ENCODE peak calls at places on chromosomes 4 and X, in five cellular contexts. J is A549, P is OCI-LY7, N is GM23248, F is SK-N-SH. U is an unnamed sample. For H3K4me1, the result is how much of the 10 kb centered on the place peaks cover.

GRCh38 chrX:119391279-119391678 is 7.9 kb upstream of the SLC25A43 start:
- DNase-seq in P (peak), J (peak), N (peak), F (peak), U (peak)

GRCh38 chr4:89640620-89641366 is 196.2 kb downstream of the SNCA start:
- DNase-seq in N (peak), J (peak), P (no peak), F (peak), U (peak)

GRCh38 chrX:119646515-119646914 is 40.3 kb upstream of the NKRF start:
- DNase-seq in F (no peak), J (no peak), N (no peak), P (no peak), U (no peak)

GRCh38 chr4:107709916-107710315 is 10.1 kb downstream of the PAPSS1 start:
- DNase-seq in N (peak), P (no peak), J (no peak), F (no peak), U (no peak)

GRCh38 chr4:624705-625590 is at the start of gene PDE6B:
- DNase-seq in P (no peak), J (no peak), N (no peak), F (no peak), U (peak)

GRCh38 chr4:121953860-121954259 is 2.0 kb upstream of the TRPC3 start:
- DNase-seq in J (no peak), F (no peak), P (no peak), N (no peak), U (no peak)

GRCh38 chr4:172055498-172055897 is 242.3 kb downstream of the GALNTL6 start:
- DNase-seq in J (no peak), N (no peak), F (no peak), P (no peak), U (no peak)

GRCh38 chrX:55738969-55739368 is 21.4 kb downstream of the RRAGB start:
- DNase-seq in P (no peak), J (no peak), N (no peak), F (no peak), U (no peak)

GRCh38 chr4:102730968-102731533 is 29.7 kb downstream of the MANBA start:
- DNase-seq in N (no peak), P (no peak), J (no peak), F (no peak), U (peak)

GRCh38 chr4:110418641-110419040 is 57.3 kb upstream of the ENPEP start:
- DNase-seq in F (no peak), J (no peak), P (no peak), N (no peak), U (peak)

GRCh38 chr4:80215449-80216052 is 18.2 kb downstream of the PRDM8 start:
- DNase-seq in P (peak), J (no peak), N (peak), F (no peak), U (peak)

GRCh38 chrX:55008571-55009358 is 8.6 kb downstream of the APEX2 start:
- DNase-seq in P (no peak), J (no peak), F (no peak), N (peak), U (no peak)

GRCh38 chr4:128371004-128371777 is 83.6 kb upstream of the PGRMC2 start:
- DNase-seq in F (no peak), P (no peak), N (peak), J (no peak), U (no peak)

GRCh38 chr4:138398297-138398696 is 156.1 kb upstream of the SLC7A11 start:
- DNase-seq in N (no peak), F (no peak), P (no peak), J (no peak), U (peak)

GRCh38 chrX:30533261-30533660 is 44.3 kb downstream of the TASL start:
- DNase-seq in N (peak), F (no peak), J (no peak), P (no peak), U (no peak)

GRCh38 chr4:104286867-104287266 is 207.8 kb downstream of the CXXC4 start:
- DNase-seq in J (no peak), P (no peak), N (no peak), F (no peak), U (no peak)

GRCh38 chr4:23484689-23485088 is 405.2 kb downstream of the PPARGC1A start:
- DNase-seq in P (no peak), F (no peak), N (no peak), J (no peak), U (no peak)

GRCh38 chrX:11474021-11474420 is 180.8 kb downstream of the AMELX start:
- DNase-seq in P (no peak), J (no peak), F (no peak), N (no peak), U (no peak)

GRCh38 chrX:16458208-16458607 is 191.8 kb upstream of the S100G start:
- DNase-seq in P (no peak), F (no peak), J (no peak), N (no peak), U (no peak)

GRCh38 chrX:134671207-134671750 is 13.0 kb upstream of the PLAC1 start:
- DNase-seq in N (no peak), P (no peak), J (no peak), F (no peak), U (no peak)

GRCh38 chrX:19739683-19740082 is 147.7 kb downstream of the SH3KBP1 start:
- DNase-seq in P (peak), N (peak), J (peak), F (peak), U (peak)

DNA sequence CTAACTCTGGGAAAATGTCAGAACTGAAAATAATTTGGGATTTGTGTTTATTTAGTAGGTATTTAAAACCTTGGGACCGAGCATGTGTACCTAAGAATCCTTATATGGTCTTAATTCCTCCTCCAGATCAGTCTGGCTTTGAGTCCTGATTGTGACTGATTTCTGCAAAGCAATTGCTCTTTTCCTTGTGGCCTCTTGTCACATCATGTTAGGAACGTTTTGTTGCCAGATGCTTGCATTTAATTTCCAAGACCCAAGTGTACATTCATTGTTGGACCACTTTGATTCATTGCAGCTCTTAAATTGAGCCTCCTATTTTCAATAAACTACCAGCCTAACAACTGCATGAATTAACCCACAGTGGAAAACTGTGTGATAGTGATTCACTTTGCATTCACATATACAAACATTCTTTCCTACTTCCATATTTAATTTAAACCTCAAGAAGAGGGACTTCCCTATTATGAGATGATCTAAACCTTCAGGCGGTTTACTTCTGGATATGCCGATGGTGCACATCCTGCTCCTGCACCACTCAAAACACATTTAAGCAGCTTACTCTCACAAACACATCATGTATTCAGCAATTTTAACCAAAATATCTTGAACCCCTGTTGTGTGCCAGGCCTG is 118.4 kb downstream of the AFF1 start:
- DNase-seq in F (no peak), N (no peak), J (no peak), P (no peak), U (no peak)
- H3K4me1 ChIP-seq in F (under half), N (under half), J (under half), P (under half), U (half or more)

DNA sequence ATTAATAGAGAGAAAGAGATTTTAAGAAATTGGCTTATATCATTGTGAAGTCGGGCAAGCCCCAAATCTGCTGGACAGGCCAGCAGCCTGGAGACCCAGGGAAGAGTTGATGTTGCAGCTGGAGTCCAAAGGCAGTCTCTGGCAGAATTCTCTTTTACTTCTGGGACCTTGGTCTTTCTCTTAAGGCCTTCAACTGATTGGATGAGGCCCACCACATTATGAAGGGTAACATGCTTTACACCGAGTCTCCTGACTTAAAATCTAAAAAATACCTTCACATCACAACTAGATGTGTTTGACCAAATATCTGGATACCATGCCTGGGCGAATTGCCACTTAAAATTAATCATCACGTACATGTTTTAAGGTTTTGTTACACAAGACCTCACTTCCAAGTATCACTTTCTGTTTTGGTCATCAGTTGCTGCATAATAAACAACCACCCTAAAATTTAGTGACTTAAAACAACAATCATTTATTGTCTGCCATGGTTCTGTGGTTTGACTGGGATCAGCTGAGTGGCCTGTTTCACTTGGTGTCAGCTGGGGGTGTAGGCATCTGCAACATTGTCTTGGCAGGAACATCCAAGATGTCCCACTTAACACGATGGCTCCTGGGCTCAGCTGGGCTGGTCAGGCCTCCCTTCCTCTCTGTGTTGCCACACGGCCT is 3.4 kb downstream of the CD38 start:
- DNase-seq in N (no peak), F (no peak), J (no peak), P (no peak), U (no peak)
- H3K4me2 ChIP-seq in N (no peak), F (no peak), J (no peak), P (peak), U (no peak)

DNA sequence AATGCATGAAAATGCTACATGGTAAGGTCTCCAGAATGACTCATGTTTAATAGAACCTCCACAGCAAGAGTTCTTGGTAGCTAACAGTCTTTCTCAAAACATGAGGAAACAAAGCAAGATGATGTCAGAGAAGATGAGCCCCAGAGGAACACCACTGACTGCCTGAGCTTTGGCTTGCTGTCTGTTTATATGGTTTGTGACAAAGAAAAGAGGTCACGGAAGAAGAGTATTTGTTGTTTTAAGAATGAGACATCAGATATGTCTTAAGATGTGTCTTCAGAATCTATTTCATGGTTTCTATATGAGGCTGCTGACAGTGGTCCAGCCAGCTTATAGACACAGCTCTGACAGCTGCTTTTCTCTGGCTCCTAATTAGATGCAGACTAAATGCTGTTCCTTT is 18.8 kb upstream of the AREG start:
- DNase-seq in F (no peak), J (no peak), N (peak), P (no peak), U (no peak)
- H3K4me1 ChIP-seq in F (under half), J (under half), N (under half), P (under half), U (under half)

GRCh38 chr4:13445841-13446790 is 38.0 kb downstream of the RAB28 start:
- DNase-seq in F (no peak), P (no peak), N (no peak), J (no peak), U (peak)
- H3K4me2 ChIP-seq in F (no peak), P (no peak), N (no peak), J (no peak), U (peak)

U was measured in GM23338.